ENCODE peak calls at places on chromosome 17, in five cellular contexts. I is neuronal stem cell, F is AG04450, B is tibial nerve, P is tibial artery. K is an unnamed sample.

GRCh38 chr17:75059369-75060345 is 12.6 kb downstream of the KCTD2 start:
- DNase-seq in I (no peak), F (peak), B (peak), P (peak), K (no peak)

GRCh38 chr17:57499648-57500049 is 243.3 kb downstream of the MSI2 start:
- DNase-seq in I (no peak), F (no peak), B (no peak), P (no peak), K (no peak)

GRCh38 chr17:10071141-10071540 is 127.3 kb downstream of the GAS7 start:
- DNase-seq in I (no peak), F (no peak), B (no peak), P (no peak), K (no peak)

GRCh38 chr17:77842148-77842905 is 116.2 kb upstream of the TNRC6C start:
- DNase-seq in I (no peak), F (no peak), B (no peak), P (no peak), K (no peak)

GRCh38 chr17:19683117-19683516 is 33.3 kb downstream of the SLC47A2 start:
- DNase-seq in I (no peak), F (no peak), B (no peak), P (no peak), K (no peak)

GRCh38 chr17:83126275-83126930 is 47.0 kb downstream of the METRNL start:
- DNase-seq in I (no peak), F (no peak), B (no peak), P (no peak), K (no peak)

GRCh38 chr17:72613411-72614292 is 478.8 kb downstream of the SLC39A11 start:
- DNase-seq in I (no peak), F (no peak), B (no peak), P (no peak), K (no peak)

GRCh38 chr17:21029032-21029431 is 13.8 kb downstream of the USP22 start:
- DNase-seq in I (no peak), F (no peak), B (no peak), P (peak), K (no peak)

GRCh38 chr17:36597866-36598777 is 3.3 kb upstream of the MRM1 start:
- DNase-seq in I (no peak), F (no peak), B (no peak), P (no peak), K (no peak)
- H3K27ac ChIP-seq in I (no peak), F (no peak), B (peak), P (no peak), K (no peak)

DNA sequence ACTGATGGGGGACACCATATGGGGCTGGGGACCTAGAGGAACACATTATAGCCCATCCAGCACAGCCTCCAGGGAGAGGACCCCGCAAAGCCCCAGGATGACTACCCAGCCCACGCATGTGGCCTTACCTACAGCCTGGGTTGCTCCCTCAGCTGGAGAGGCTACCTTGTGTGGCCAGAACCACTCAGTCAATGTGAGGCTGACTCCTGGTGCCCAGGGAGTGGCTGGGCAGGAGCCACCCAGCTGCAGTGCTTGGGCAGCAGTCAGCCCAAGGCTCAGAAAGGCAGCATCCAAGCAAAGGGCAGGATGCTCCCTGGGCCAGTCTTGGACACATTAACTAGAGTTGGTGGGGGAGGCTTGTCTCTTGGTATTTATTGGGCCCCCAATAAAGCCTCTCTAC is 246.2 kb downstream of the RBFOX3 start:
- DNase-seq in I (no peak), F (no peak), B (no peak), P (no peak), K (no peak)
- H3K27ac ChIP-seq in I (no peak), F (no peak), B (no peak), P (no peak), K (no peak)

GRCh38 chr17:2082003-2082862 is 27.3 kb downstream of the HIC1 start:
- DNase-seq in I (no peak), F (no peak), B (no peak), P (no peak), K (no peak)

GRCh38 chr17:2085648-2085949 is 30.7 kb downstream of the HIC1 start:
- DNase-seq in I (no peak), F (no peak), B (peak), P (peak), K (no peak)

GRCh38 chr17:2084129-2084765 is 29.3 kb downstream of the HIC1 start:
- DNase-seq in I (no peak), F (no peak), B (peak), P (peak), K (no peak)

GRCh38 chr17:2084766-2085647 is 30.1 kb downstream of the HIC1 start:
- DNase-seq in I (no peak), F (peak), B (peak), P (peak), K (no peak)

DNA sequence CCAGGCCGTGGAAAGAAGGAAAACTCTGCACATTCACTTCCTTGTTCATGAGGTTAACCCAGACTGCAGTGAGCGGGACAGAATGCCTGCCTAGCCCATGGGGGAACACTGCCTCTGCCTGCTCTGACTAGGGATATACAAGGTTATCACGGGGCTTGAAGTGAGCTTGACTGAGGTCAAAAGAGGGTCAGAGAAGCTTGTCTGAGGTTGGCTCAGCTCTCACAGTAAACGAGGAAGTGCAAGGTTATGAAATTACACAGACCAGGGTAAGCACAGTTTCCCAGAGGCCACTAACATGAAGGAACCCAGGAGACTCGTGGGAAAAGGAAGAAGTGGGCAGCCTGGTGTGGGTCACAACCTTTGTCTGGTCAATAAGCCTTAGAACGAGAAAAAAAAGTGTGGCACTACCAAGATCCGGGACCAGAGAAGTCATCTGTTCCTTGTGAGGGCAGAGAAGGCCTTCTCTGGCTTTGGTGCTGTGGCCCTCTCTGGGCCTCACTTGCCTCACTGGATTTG is 28.8 kb downstream of the HIC1 start:
- DNase-seq in I (no peak), F (no peak), B (no peak), P (no peak), K (peak)
- H3K27ac ChIP-seq in I (no peak), F (peak), B (peak), P (peak), K (peak)

DNA sequence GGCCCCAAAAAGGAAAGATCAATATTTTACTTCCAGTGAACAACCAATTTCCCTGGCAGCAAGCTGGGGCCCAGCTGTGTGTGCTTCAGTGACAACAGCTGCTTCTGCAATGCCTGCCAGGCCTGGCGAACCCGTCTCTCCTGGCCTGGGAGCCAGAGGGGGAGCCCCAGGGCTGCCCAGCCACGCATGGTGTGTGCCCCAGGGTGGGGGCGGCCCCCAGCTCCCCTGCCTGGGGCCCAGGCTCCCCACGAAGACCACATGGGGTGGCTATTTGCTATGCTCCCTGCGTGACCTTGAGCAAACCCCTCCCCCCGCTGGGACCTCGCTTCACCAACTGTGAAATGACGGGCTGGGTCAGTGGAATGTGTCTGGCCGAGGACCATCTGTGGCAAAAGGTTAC is 34.2 kb downstream of the RAB11FIP4 start:
- DNase-seq in I (no peak), F (no peak), B (no peak), P (no peak), K (peak)
- H3K27ac ChIP-seq in I (no peak), F (no peak), B (no peak), P (no peak), K (peak)

K was measured in substantia nigra.